ENCODE peak calls at places on chromosomes 4 and X, in six cellular contexts. Y, W, F, O, E and A are unnamed samples.

GRCh38 chr4:177401658-177402273 is 40.5 kb downstream of the AGA start:
- DNase-seq in Y (no peak), E (no peak), W (no peak), O (no peak), F (no peak), A (no peak)

GRCh38 chrX:140274761-140275525 is 229.9 kb downstream of the SOX3 start:
- DNase-seq in O (no peak), W (no peak), F (no peak), E (no peak), Y (no peak), A (no peak)

GRCh38 chr4:82519776-82520175 is 42.0 kb downstream of the TMEM150C start:
- DNase-seq in E (no peak), O (no peak), F (no peak), Y (no peak), W (no peak), A (no peak)

GRCh38 chrX:106619797-106620196 is 8.0 kb downstream of the RADX start:
- DNase-seq in E (no peak), F (no peak), W (no peak), O (no peak), Y (no peak), A (no peak)

GRCh38 chr4:189912170-189912569 is 28.5 kb upstream of the FRG1 start:
- DNase-seq in W (no peak), O (no peak), Y (no peak), F (no peak), E (no peak), A (no peak)

GRCh38 chrX:132858018-132858417 is 100.4 kb downstream of the HS6ST2 start:
- DNase-seq in Y (no peak), O (no peak), F (no peak), W (no peak), E (no peak), A (no peak)

GRCh38 chrX:46268429-46268828 is 276.8 kb downstream of the ZNF674 start:
- DNase-seq in Y (no peak), W (no peak), O (peak; percentile 23), E (no peak), F (no peak), A (no peak)

GRCh38 chr4:140052050-140052449 is 101.9 kb downstream of the MAML3 start:
- DNase-seq in E (peak; percentile 16), W (no peak), O (no peak), Y (peak; percentile 11), F (peak; percentile 16), A (no peak)

GRCh38 chr4:181536753-181537434 is 706.3 kb upstream of the TENM3 start:
- DNase-seq in Y (no peak), E (no peak), O (no peak), W (no peak), F (no peak), A (no peak)

GRCh38 chrX:7891928-7892327 is 35.3 kb downstream of the PNPLA4 start:
- DNase-seq in Y (no peak), E (no peak), W (no peak), F (no peak), O (no peak), A (no peak)

GRCh38 chrX:110992611-110993010 is 103.4 kb upstream of the PAK3 start:
- DNase-seq in E (no peak), W (no peak), Y (no peak), O (no peak), F (peak; percentile 8), A (peak; percentile 32)

GRCh38 chr4:85756938-85757337 is 282.0 kb downstream of the ARHGAP24 start:
- DNase-seq in F (no peak), E (no peak), W (no peak), Y (no peak), O (no peak), A (peak; percentile 38)

GRCh38 chr4:159540501-159540900 is 437.6 kb downstream of the RAPGEF2 start:
- DNase-seq in F (no peak), W (no peak), O (no peak), E (no peak), Y (no peak), A (no peak)

GRCh38 chrX:14003876-14004425 is 25.7 kb downstream of the GEMIN8 start:
- DNase-seq in F (no peak), Y (no peak), W (no peak), E (no peak), O (no peak), A (no peak)

GRCh38 chrX:323721-324628 is 5.4 kb upstream of the GTPBP6 start:
- DNase-seq in O (no peak), E (no peak), F (no peak), W (no peak), Y (no peak), A (peak; percentile 81)

GRCh38 chr4:24559889-24560288 is 24.5 kb downstream of the DHX15 start:
- DNase-seq in W (no peak), F (no peak), Y (no peak), O (no peak), E (no peak), A (no peak)

GRCh38 chr4:108116423-108117168 is 52.1 kb downstream of the LEF1 start:
- DNase-seq in W (no peak), Y (peak; percentile 19), F (no peak), E (no peak), O (no peak), A (no peak)

GRCh38 chr4:179372242-179372641 is 1930.0 kb upstream of the AGA start:
- DNase-seq in Y (no peak), F (no peak), W (no peak), E (no peak), O (no peak), A (no peak)

GRCh38 chrX:68196939-68197791 is 236.1 kb downstream of the OPHN1 start:
- DNase-seq in F (peak; percentile 51), Y (no peak), W (no peak), E (peak; percentile 11), O (no peak), A (peak; percentile 53)

GRCh38 chr4:80989921-80990544 is 40.5 kb upstream of the BMP3 start:
- DNase-seq in Y (no peak), E (no peak), O (peak; percentile 2), W (no peak), F (peak; percentile 30), A (peak; percentile 43)

GRCh38 chr4:156805696-156806095 is 165.9 kb downstream of the PDGFC start:
- DNase-seq in W (no peak), F (no peak), E (no peak), O (no peak), Y (no peak), A (no peak)

GRCh38 chr4:123891901-123892300 is 495.3 kb downstream of the SPRY1 start:
- DNase-seq in F (no peak), O (no peak), W (no peak), E (no peak), Y (no peak), A (no peak)

GRCh38 chrX:143306991-143307965 is 210.0 kb downstream of the SPANXN3 start:
- DNase-seq in F (no peak), Y (no peak), W (no peak), O (no peak), E (no peak), A (peak; percentile 9)

GRCh38 chr4:22906046-22906445 is 213.3 kb downstream of the GBA3 start:
- DNase-seq in F (no peak), E (no peak), W (no peak), O (no peak), Y (no peak), A (no peak)

GRCh38 chr4:128841402-128841801 is 31.9 kb downstream of the JADE1 start:
- DNase-seq in E (no peak), O (no peak), W (no peak), Y (no peak), F (no peak), A (no peak)

GRCh38 chr4:617644-618330 is 7.6 kb upstream of the PDE6B start:
- DNase-seq in Y (no peak), W (no peak), E (no peak), F (no peak), O (no peak), A (peak; percentile 29)

GRCh38 chr4:84051728-84052127 is 447.4 kb downstream of the NKX6-1 start:
- DNase-seq in E (no peak), O (no peak), W (no peak), F (no peak), Y (no peak), A (no peak)

GRCh38 chr4:156968479-156968984 is 3.1 kb downstream of the PDGFC start:
- DNase-seq in F (peak; percentile 29), W (no peak), E (peak; percentile 58), O (peak; percentile 20), Y (no peak), A (peak; percentile 68)

GRCh38 chr4:26896636-26897035 is 36.0 kb downstream of the STIM2 start:
- DNase-seq in E (no peak), Y (no peak), F (no peak), W (no peak), O (no peak), A (no peak)

GRCh38 chrX:119427024-119427794 is 28.1 kb downstream of the SLC25A43 start:
- DNase-seq in E (peak; percentile 8), Y (no peak), W (peak; percentile 0), F (no peak), O (no peak), A (no peak)